ENCODE peak calls at places on chromosome 16, in four cellular contexts. O is uterus, T is T1000, N is A172. F is an unnamed sample.

GRCh38 chr16:65002265-65002664 is 119.6 kb downstream of the CDH11 start:
- DNase-seq in T (no peak), N (peak), O (no peak), F (peak)

GRCh38 chr16:20388854-20389253 is 15.7 kb downstream of the PDILT start:
- DNase-seq in T (no peak), O (no peak), N (no peak), F (no peak)

GRCh38 chr16:50152386-50152806 is 710 bp upstream of the TENT4B start:
- DNase-seq in N (peak), O (peak), T (no peak), F (no peak)

GRCh38 chr16:50742521-50743150 is 750 bp downstream of the CYLD start:
- DNase-seq in T (no peak), O (peak), N (peak), F (no peak)

GRCh38 chr16:11633113-11633512 is 35.1 kb upstream of the SNN start:
- DNase-seq in N (no peak), T (no peak), O (no peak), F (no peak)

GRCh38 chr16:53065436-53066165 is 10.8 kb downstream of the CHD9 start:
- DNase-seq in O (no peak), T (no peak), N (no peak), F (no peak)

GRCh38 chr16:20136446-20136968 is 62.8 kb upstream of the GPR139 start:
- DNase-seq in O (no peak), N (no peak), T (no peak), F (no peak)

GRCh38 chr16:870856-871561 is 70.5 kb upstream of the GNG13 start:
- DNase-seq in T (no peak), O (no peak), N (no peak), F (no peak)